ENCODE peak calls at places on chromosomes 12 and 14, in six cellular contexts. L is H1, H is esophagus muscularis mucosa, F is endothelial cell of umbilical vein, W is transverse colon, Y is sigmoid colon. J is an unnamed sample.

GRCh38 chr12:52673216-52673615 is 7.0 kb downstream of the KRT1 start:
- DNase-seq in L (no peak), H (no peak), F (no peak), W (no peak), Y (no peak), J (no peak)

GRCh38 chr14:56858422-56858821 is 48.1 kb upstream of the OTX2 start:
- DNase-seq in L (no peak), H (no peak), F (no peak), W (peak), Y (no peak), J (no peak)

GRCh38 chr12:40829738-40830144 is 137.5 kb downstream of the CNTN1 start:
- DNase-seq in L (no peak), H (no peak), F (no peak), W (no peak), Y (no peak), J (no peak)

GRCh38 chr12:56803750-56804149 is 40.6 kb downstream of the HSD17B6 start:
- DNase-seq in L (no peak), H (no peak), F (no peak), W (no peak), Y (peak), J (no peak)

GRCh38 chr12:65133879-65134278 is 12.8 kb upstream of the WIF1 start:
- DNase-seq in L (no peak), H (no peak), F (no peak), W (no peak), Y (no peak), J (no peak)

GRCh38 chr12:131129839-131130238 is 176.1 kb downstream of the ADGRD1 start:
- DNase-seq in L (no peak), H (no peak), F (no peak), W (no peak), Y (peak), J (no peak)

GRCh38 chr14:100076630-100077029 is 11.4 kb downstream of the EVL start:
- DNase-seq in L (no peak), H (peak), F (no peak), W (no peak), Y (peak), J (peak)

GRCh38 chr14:66070542-66071319 is 415.4 kb upstream of the CCDC196 start:
- DNase-seq in L (peak), H (no peak), F (peak), W (peak), Y (no peak), J (no peak)

GRCh38 chr12:40525054-40525453 is 167.2 kb upstream of the CNTN1 start:
- DNase-seq in L (no peak), H (no peak), F (no peak), W (no peak), Y (no peak), J (peak)

GRCh38 chr12:67732857-67733256 is 84.3 kb downstream of the DYRK2 start:
- DNase-seq in L (no peak), H (no peak), F (no peak), W (no peak), Y (no peak), J (no peak)

GRCh38 chr14:75568791-75569190 is 9.6 kb upstream of the FLVCR2 start:
- DNase-seq in L (no peak), H (no peak), F (no peak), W (no peak), Y (no peak), J (no peak)

GRCh38 chr12:46585854-46586621 is 213.5 kb upstream of the SLC38A2 start:
- DNase-seq in L (no peak), H (no peak), F (peak), W (peak), Y (no peak), J (no peak)

GRCh38 chr14:98984719-98985041 is 287.3 kb downstream of the BCL11B start:
- DNase-seq in L (no peak), H (peak), F (no peak), W (peak), Y (no peak), J (no peak)

GRCh38 chr14:42779024-42779423 is 1172.3 kb downstream of the LRFN5 start:
- DNase-seq in L (no peak), H (no peak), F (no peak), W (no peak), Y (no peak), J (no peak)

GRCh38 chr12:22759769-22760674 is 135.1 kb downstream of the ETNK1 start:
- DNase-seq in L (no peak), H (no peak), F (no peak), W (no peak), Y (no peak), J (no peak)

GRCh38 chr14:75492832-75493579 is 29.3 kb upstream of the BATF start:
- DNase-seq in L (peak), H (peak), F (no peak), W (no peak), Y (no peak), J (no peak)

GRCh38 chr12:80412343-80412953 is 31.6 kb upstream of the PTPRQ start:
- DNase-seq in L (no peak), H (no peak), F (peak), W (no peak), Y (no peak), J (peak)

GRCh38 chr14:57403521-57403864 is 13.1 kb downstream of the NAA30 start:
- DNase-seq in L (no peak), H (no peak), F (no peak), W (no peak), Y (no peak), J (no peak)

GRCh38 chr12:96098631-96099030 is 63.2 kb upstream of the LTA4H start:
- DNase-seq in L (no peak), H (no peak), F (no peak), W (no peak), Y (no peak), J (no peak)

GRCh38 chr12:89117448-89118034 is 234.8 kb downstream of the DUSP6 start:
- DNase-seq in L (no peak), H (no peak), F (peak), W (peak), Y (no peak), J (peak)

GRCh38 chr12:132294121-132295034 is 35.0 kb downstream of the GALNT9 start:
- DNase-seq in L (no peak), H (no peak), F (no peak), W (no peak), Y (no peak), J (no peak)

GRCh38 chr12:107091989-107092641 is 1.2 kb downstream of the CRY1 start:
- DNase-seq in L (no peak), H (peak), F (peak), W (peak), Y (no peak), J (peak)
- TF ChIP-seq POLR2AphosphoS5 in L (no peak), H (peak), F (no peak), W (peak), Y (peak), J (no peak)

DNA sequence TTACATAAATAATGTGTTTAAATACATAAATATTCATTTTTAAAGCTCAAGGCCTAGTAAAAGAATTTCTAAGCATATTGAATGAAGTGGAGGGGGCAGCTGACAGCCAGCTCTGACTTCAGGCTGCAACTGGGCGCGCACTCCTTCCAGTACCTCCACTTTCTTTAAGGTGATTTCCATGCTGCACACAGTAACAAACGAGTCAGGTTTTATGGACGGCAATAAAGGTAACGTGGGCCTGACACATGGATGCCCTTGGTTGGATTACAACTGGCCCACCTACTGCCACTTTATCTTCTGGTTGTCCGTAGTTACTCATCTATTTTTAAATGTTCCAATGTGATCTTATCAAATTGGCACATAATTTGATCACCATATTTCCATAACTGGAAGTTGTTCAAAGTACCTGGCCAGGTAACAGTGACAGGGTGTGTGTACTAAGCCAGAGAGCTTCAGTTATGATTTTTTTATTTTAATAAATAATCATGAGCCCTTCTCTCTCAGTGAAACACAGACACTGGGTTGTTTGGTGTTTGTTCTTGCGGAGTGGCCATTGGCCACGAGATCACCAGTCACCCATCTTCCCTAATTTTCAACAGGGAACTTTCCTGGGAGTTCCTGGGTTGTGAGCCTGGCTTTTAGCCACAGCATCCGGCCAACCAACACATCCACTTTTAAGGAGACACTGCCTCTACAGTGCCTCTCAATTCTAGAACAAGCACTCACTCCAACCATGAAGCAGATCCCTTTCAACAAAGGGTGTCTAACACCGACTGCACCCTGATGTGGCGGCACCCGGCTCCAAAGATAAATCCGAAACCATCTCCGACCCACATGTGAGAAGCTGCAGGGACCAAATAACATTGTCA is 50.2 kb downstream of the FOXN3 start:
- DNase-seq in L (peak), H (no peak), F (no peak), W (peak), Y (no peak), J (peak)
- H3K27ac ChIP-seq in L (no peak), H (no peak), F (no peak), W (peak), Y (no peak), J (peak)

GRCh38 chr14:24113801-24114535 is 609 bp upstream of the DCAF11 start:
- DNase-seq in L (peak), H (peak), F (no peak), W (peak), Y (peak), J (peak)
- TF ChIP-seq POLR2AphosphoS5 in L (no peak), H (no peak), F (peak), W (peak), Y (peak), J (peak)

GRCh38 chr14:34075826-34076225 is 125.0 kb upstream of the EGLN3 start:
- DNase-seq in L (no peak), H (no peak), F (no peak), W (no peak), Y (no peak), J (no peak)

GRCh38 chr14:34081126-34081575 is 130.3 kb upstream of the EGLN3 start:
- DNase-seq in L (no peak), H (no peak), F (no peak), W (no peak), Y (no peak), J (no peak)

GRCh38 chr14:34081576-34082136 is 130.8 kb upstream of the EGLN3 start:
- DNase-seq in L (no peak), H (no peak), F (peak), W (no peak), Y (no peak), J (no peak)

GRCh38 chr14:34075095-34075744 is 124.3 kb upstream of the EGLN3 start:
- DNase-seq in L (no peak), H (no peak), F (no peak), W (no peak), Y (no peak), J (peak)

DNA sequence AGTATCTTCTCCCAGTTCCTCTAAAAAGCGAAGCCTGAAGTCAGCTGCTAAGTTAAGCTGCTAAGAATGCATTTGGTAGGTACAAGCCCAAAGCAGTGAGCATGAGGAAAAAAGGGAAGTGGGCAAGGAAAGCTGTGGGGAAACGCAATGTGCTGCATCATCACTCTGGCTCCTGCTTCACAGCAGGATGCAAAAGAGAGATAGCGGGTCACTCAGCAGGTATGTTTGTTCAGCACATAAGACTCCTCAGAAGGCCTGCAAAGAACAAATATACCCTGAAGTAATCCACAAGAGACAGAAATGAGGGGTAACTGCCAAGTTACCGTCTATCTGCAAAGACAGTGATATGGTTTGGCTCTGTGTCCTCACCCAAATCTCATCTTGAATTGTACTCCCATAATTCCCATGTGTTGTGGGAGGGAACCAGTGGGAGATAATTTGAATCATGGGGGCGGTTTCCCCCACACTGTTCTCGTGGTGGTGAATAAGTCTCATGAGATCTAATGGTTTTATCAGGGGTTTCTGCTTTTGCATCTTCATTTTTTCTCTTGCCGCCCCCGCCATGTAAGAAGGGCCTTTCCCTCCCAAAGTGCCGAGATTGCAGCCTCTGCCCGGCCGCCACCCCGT is 127.4 kb upstream of the EGLN3 start:
- DNase-seq in L (no peak), H (no peak), F (no peak), W (no peak), Y (no peak), J (no peak)
- H3K27ac ChIP-seq in L (no peak), H (no peak), F (no peak), W (no peak), Y (no peak), J (no peak)

GRCh38 chr12:109716512-109717389 is 3.1 kb downstream of the FAM222A start:
- DNase-seq in L (no peak), H (no peak), F (no peak), W (peak), Y (peak), J (no peak)
- TF ChIP-seq POLR2AphosphoS5 in L (no peak), H (peak), F (no peak), W (no peak), Y (peak), J (no peak)

DNA sequence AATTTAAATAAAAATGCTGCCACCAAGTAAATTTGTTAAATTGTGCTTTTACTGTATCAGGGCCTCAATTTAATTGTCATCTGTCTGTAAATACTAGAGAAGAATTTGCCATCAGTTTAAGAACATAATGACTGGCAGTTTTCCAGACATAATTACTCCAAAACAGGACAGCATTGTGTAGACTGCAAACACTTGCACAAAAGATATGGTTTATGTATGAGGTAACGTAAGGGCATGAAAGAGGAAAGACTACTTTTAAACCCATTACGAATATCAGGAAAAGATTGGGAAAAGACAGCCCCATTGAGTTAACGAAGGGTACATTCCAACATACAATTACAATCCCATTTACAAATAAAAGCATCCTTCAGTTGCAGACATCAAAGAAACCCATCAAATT is 59.8 kb upstream of the KRR1 start:
- DNase-seq in L (no peak), H (no peak), F (peak), W (no peak), Y (no peak), J (no peak)
- H3K27ac ChIP-seq in L (no peak), H (no peak), F (no peak), W (no peak), Y (no peak), J (no peak)

J was measured in HL-60.